ENCODE peak calls at places on chromosomes 12 and 14, in five cellular contexts. One of them, this sample, is unnamed.

GRCh38 chr12:30763053-30763452 is 8.3 kb upstream of the CAPRIN2 start:
- DNase-seq in NCI-H1694: no peak
- DNase-seq in activated CD8-positive, alpha-beta T cell treated with anti-CD3 and anti-CD28 coated beads for 36 hours: no peak
- DNase-seq in astrocyte of the spinal cord: no peak
- DNase-seq in AG09309: no peak
- DNase-seq in this sample: no peak

GRCh38 chr12:16424531-16424930 is 77.1 kb downstream of the MGST1 start:
- DNase-seq in activated CD8-positive, alpha-beta T cell treated with anti-CD3 and anti-CD28 coated beads for 36 hours: no peak
- DNase-seq in NCI-H1694: no peak
- DNase-seq in AG09309: no peak
- DNase-seq in astrocyte of the spinal cord: no peak
- DNase-seq in this sample: no peak

GRCh38 chr12:124727244-124727673 is 136.4 kb downstream of the SCARB1 start:
- DNase-seq in AG09309: no peak
- DNase-seq in activated CD8-positive, alpha-beta T cell treated with anti-CD3 and anti-CD28 coated beads for 36 hours: no peak
- DNase-seq in astrocyte of the spinal cord: no peak
- DNase-seq in NCI-H1694: no peak
- DNase-seq in this sample: no peak

GRCh38 chr14:28651148-28651547 is 115.4 kb upstream of the FOXG1 start:
- DNase-seq in NCI-H1694: no peak
- DNase-seq in activated CD8-positive, alpha-beta T cell treated with anti-CD3 and anti-CD28 coated beads for 36 hours: no peak
- DNase-seq in astrocyte of the spinal cord: peak; percentile 85
- DNase-seq in AG09309: no peak
- DNase-seq in this sample: no peak

GRCh38 chr12:131454418-131455217 is 256.3 kb upstream of the SFSWAP start:
- DNase-seq in astrocyte of the spinal cord: no peak
- DNase-seq in activated CD8-positive, alpha-beta T cell treated with anti-CD3 and anti-CD28 coated beads for 36 hours: peak; percentile 44
- DNase-seq in NCI-H1694: peak; percentile 35
- DNase-seq in AG09309: no peak
- DNase-seq in this sample: peak; percentile 36

GRCh38 chr14:36254020-36254614 is 66.3 kb downstream of the MBIP start:
- DNase-seq in AG09309: no peak
- DNase-seq in activated CD8-positive, alpha-beta T cell treated with anti-CD3 and anti-CD28 coated beads for 36 hours: no peak
- DNase-seq in NCI-H1694: no peak
- DNase-seq in astrocyte of the spinal cord: no peak
- DNase-seq in this sample: no peak

GRCh38 chr12:131362290-131363211 is 348.3 kb upstream of the SFSWAP start:
- DNase-seq in activated CD8-positive, alpha-beta T cell treated with anti-CD3 and anti-CD28 coated beads for 36 hours: no peak
- DNase-seq in AG09309: no peak
- DNase-seq in NCI-H1694: no peak
- DNase-seq in astrocyte of the spinal cord: no peak
- DNase-seq in this sample: no peak

GRCh38 chr12:51749986-51750317 is 98.6 kb downstream of the FIGNL2 start:
- DNase-seq in AG09309: no peak
- DNase-seq in activated CD8-positive, alpha-beta T cell treated with anti-CD3 and anti-CD28 coated beads for 36 hours: no peak
- DNase-seq in NCI-H1694: no peak
- DNase-seq in astrocyte of the spinal cord: no peak
- DNase-seq in this sample: no peak

GRCh38 chr12:26346748-26347147 is 151.4 kb downstream of the SSPN start:
- DNase-seq in astrocyte of the spinal cord: peak; percentile 32
- DNase-seq in NCI-H1694: no peak
- DNase-seq in activated CD8-positive, alpha-beta T cell treated with anti-CD3 and anti-CD28 coated beads for 36 hours: no peak
- DNase-seq in AG09309: no peak
- DNase-seq in this sample: no peak

GRCh38 chr14:53002576-53002975 is 51.7 kb upstream of the FERMT2 start:
- DNase-seq in activated CD8-positive, alpha-beta T cell treated with anti-CD3 and anti-CD28 coated beads for 36 hours: no peak
- DNase-seq in AG09309: no peak
- DNase-seq in astrocyte of the spinal cord: no peak
- DNase-seq in NCI-H1694: no peak
- DNase-seq in this sample: no peak

GRCh38 chr14:74065746-74066575 is 18.3 kb downstream of the ALDH6A1 start:
- DNase-seq in activated CD8-positive, alpha-beta T cell treated with anti-CD3 and anti-CD28 coated beads for 36 hours: no peak
- DNase-seq in AG09309: no peak
- DNase-seq in NCI-H1694: no peak
- DNase-seq in astrocyte of the spinal cord: no peak
- DNase-seq in this sample: no peak

GRCh38 chr12:13027032-13027431 is 17.1 kb upstream of the FAM234B start:
- DNase-seq in astrocyte of the spinal cord: no peak
- DNase-seq in NCI-H1694: no peak
- DNase-seq in activated CD8-positive, alpha-beta T cell treated with anti-CD3 and anti-CD28 coated beads for 36 hours: no peak
- DNase-seq in AG09309: no peak
- DNase-seq in this sample: no peak

GRCh38 chr14:67674139-67674479 is 323 bp downstream of the VTI1B start:
- DNase-seq in NCI-H1694: peak; percentile 75
- DNase-seq in activated CD8-positive, alpha-beta T cell treated with anti-CD3 and anti-CD28 coated beads for 36 hours: peak; percentile 56
- DNase-seq in astrocyte of the spinal cord: peak; percentile 49
- DNase-seq in AG09309: no peak
- DNase-seq in this sample: peak; percentile 31

GRCh38 chr12:3636328-3636727 is 116.6 kb downstream of the CRACR2A start:
- DNase-seq in activated CD8-positive, alpha-beta T cell treated with anti-CD3 and anti-CD28 coated beads for 36 hours: no peak
- DNase-seq in AG09309: no peak
- DNase-seq in astrocyte of the spinal cord: no peak
- DNase-seq in NCI-H1694: no peak
- DNase-seq in this sample: no peak

GRCh38 chr12:80979821-80980220 is 42.1 kb upstream of the LIN7A start:
- DNase-seq in NCI-H1694: no peak
- DNase-seq in astrocyte of the spinal cord: no peak
- DNase-seq in activated CD8-positive, alpha-beta T cell treated with anti-CD3 and anti-CD28 coated beads for 36 hours: no peak
- DNase-seq in AG09309: no peak
- DNase-seq in this sample: peak; percentile 56

GRCh38 chr12:48787791-48788521 is 933 bp downstream of the ADCY6 start:
- DNase-seq in AG09309: no peak
- DNase-seq in NCI-H1694: no peak
- DNase-seq in activated CD8-positive, alpha-beta T cell treated with anti-CD3 and anti-CD28 coated beads for 36 hours: no peak
- DNase-seq in astrocyte of the spinal cord: no peak
- DNase-seq in this sample: no peak

GRCh38 chr14:54309615-54310014 is 87.2 kb upstream of the CDKN3 start:
- DNase-seq in AG09309: no peak
- DNase-seq in astrocyte of the spinal cord: no peak
- DNase-seq in NCI-H1694: no peak
- DNase-seq in activated CD8-positive, alpha-beta T cell treated with anti-CD3 and anti-CD28 coated beads for 36 hours: no peak
- DNase-seq in this sample: no peak

GRCh38 chr12:107914460-107914977 is 140.0 kb downstream of the ASCL4 start:
- DNase-seq in astrocyte of the spinal cord: no peak
- DNase-seq in activated CD8-positive, alpha-beta T cell treated with anti-CD3 and anti-CD28 coated beads for 36 hours: no peak
- DNase-seq in AG09309: no peak
- DNase-seq in NCI-H1694: no peak
- DNase-seq in this sample: no peak

GRCh38 chr12:113185180-113186032 is at the start of the genes DDX54 and RITA1:
- DNase-seq in NCI-H1694: no peak
- DNase-seq in astrocyte of the spinal cord: peak; percentile 82
- DNase-seq in activated CD8-positive, alpha-beta T cell treated with anti-CD3 and anti-CD28 coated beads for 36 hours: peak; percentile 82
- DNase-seq in AG09309: no peak
- DNase-seq in this sample: peak; percentile 56

GRCh38 chr12:91774471-91774921 is 371.1 kb downstream of the BTG1 start:
- DNase-seq in NCI-H1694: no peak
- DNase-seq in activated CD8-positive, alpha-beta T cell treated with anti-CD3 and anti-CD28 coated beads for 36 hours: no peak
- DNase-seq in astrocyte of the spinal cord: peak; percentile 53
- DNase-seq in AG09309: no peak
- DNase-seq in this sample: no peak

GRCh38 chr12:84585996-84586395 is 326.6 kb downstream of the SLC6A15 start:
- DNase-seq in astrocyte of the spinal cord: no peak
- DNase-seq in NCI-H1694: no peak
- DNase-seq in AG09309: peak; percentile 35
- DNase-seq in activated CD8-positive, alpha-beta T cell treated with anti-CD3 and anti-CD28 coated beads for 36 hours: no peak
- DNase-seq in this sample: no peak

GRCh38 chr12:84599539-84599938 is 313.1 kb downstream of the SLC6A15 start:
- DNase-seq in NCI-H1694: no peak
- DNase-seq in AG09309: peak; percentile 7
- DNase-seq in astrocyte of the spinal cord: peak; percentile 25
- DNase-seq in activated CD8-positive, alpha-beta T cell treated with anti-CD3 and anti-CD28 coated beads for 36 hours: no peak
- DNase-seq in this sample: peak; percentile 63

GRCh38 chr12:49187184-49187583 is 1.7 kb downstream of the TUBA1A start:
- DNase-seq in NCI-H1694: peak; percentile 76
- DNase-seq in astrocyte of the spinal cord: peak; percentile 70
- DNase-seq in AG09309: peak; percentile 7
- DNase-seq in activated CD8-positive, alpha-beta T cell treated with anti-CD3 and anti-CD28 coated beads for 36 hours: no peak
- DNase-seq in this sample: peak; percentile 46

GRCh38 chr14:104596451-104596918 is 8.1 kb downstream of the TMEM179 start:
- DNase-seq in activated CD8-positive, alpha-beta T cell treated with anti-CD3 and anti-CD28 coated beads for 36 hours: no peak
- DNase-seq in AG09309: no peak
- DNase-seq in astrocyte of the spinal cord: no peak
- DNase-seq in NCI-H1694: no peak
- DNase-seq in this sample: no peak

GRCh38 chr12:26555139-26555538 is 277.9 kb downstream of the ITPR2 start:
- DNase-seq in activated CD8-positive, alpha-beta T cell treated with anti-CD3 and anti-CD28 coated beads for 36 hours: no peak
- DNase-seq in AG09309: no peak
- DNase-seq in astrocyte of the spinal cord: peak; percentile 21
- DNase-seq in NCI-H1694: no peak
- DNase-seq in this sample: no peak

GRCh38 chr12:42589465-42590323 is at the start of gene PRICKLE1:
- DNase-seq in activated CD8-positive, alpha-beta T cell treated with anti-CD3 and anti-CD28 coated beads for 36 hours: peak; percentile 19
- DNase-seq in astrocyte of the spinal cord: peak; percentile 74
- DNase-seq in AG09309: no peak
- DNase-seq in NCI-H1694: no peak
- DNase-seq in this sample: no peak

GRCh38 chr14:103057372-103058208 is at the start of gene CDC42BPB:
- DNase-seq in AG09309: peak; percentile 56
- DNase-seq in astrocyte of the spinal cord: peak; percentile 89
- DNase-seq in activated CD8-positive, alpha-beta T cell treated with anti-CD3 and anti-CD28 coated beads for 36 hours: peak; percentile 17
- DNase-seq in NCI-H1694: peak; percentile 87
- DNase-seq in this sample: peak; percentile 38

GRCh38 chr12:120965125-120965524 is 13.2 kb upstream of the HNF1A start:
- DNase-seq in AG09309: no peak
- DNase-seq in NCI-H1694: no peak
- DNase-seq in astrocyte of the spinal cord: no peak
- DNase-seq in activated CD8-positive, alpha-beta T cell treated with anti-CD3 and anti-CD28 coated beads for 36 hours: no peak
- DNase-seq in this sample: no peak

This sample was measured in DMS153.